ENCODE peak calls at places on chromosomes 6 and 20, in eight cellular contexts. F is ascending aorta, B is hepatocyte, U is heart left ventricle, D is fibroblast of lung, L is tibial nerve, Z is breast epithelium, C is AG04450. E is an unnamed sample.

GRCh38 chr6:108751851-108752732 is 96.1 kb upstream of the ARMC2 start:
- DNase-seq in F (no peak), B (no peak), U (no peak), D (no peak), L (no peak), Z (no peak), C (no peak), E (no peak)

GRCh38 chr20:13009682-13010406 is 1.1 kb downstream of the SPTLC3 start:
- DNase-seq in F (no peak), B (peak), U (no peak), D (peak), L (peak), Z (no peak), C (peak), E (no peak)

GRCh38 chr6:111764238-111765182 is 108.7 kb downstream of the FYN start:
- DNase-seq in F (no peak), B (no peak), U (no peak), D (peak), L (no peak), Z (no peak), C (no peak), E (no peak)

GRCh38 chr6:56984884-56985283 is 30.0 kb downstream of the BEND6 start:
- DNase-seq in F (no peak), B (no peak), U (no peak), D (no peak), L (no peak), Z (no peak), C (no peak), E (no peak)

GRCh38 chr20:58867211-58867610 is 14.7 kb downstream of the GNAS start:
- DNase-seq in F (no peak), B (no peak), U (no peak), D (no peak), L (peak), Z (no peak), C (no peak), E (peak)

GRCh38 chr6:106630366-106630765 is 988 bp downstream of the QRSL1 start:
- DNase-seq in F (no peak), B (peak), U (no peak), D (no peak), L (no peak), Z (no peak), C (no peak), E (no peak)

GRCh38 chr20:41218466-41218865 is 81.1 kb downstream of the PLCG1 start:
- DNase-seq in F (no peak), B (no peak), U (no peak), D (peak), L (no peak), Z (no peak), C (peak), E (no peak)

GRCh38 chr20:45934046-45934586 is 367 bp upstream of the PCIF1 start:
- DNase-seq in F (no peak), B (peak), U (peak), D (peak), L (peak), Z (no peak), C (no peak), E (no peak)

GRCh38 chr6:169162968-169163903 is 90.4 kb downstream of the THBS2 start:
- DNase-seq in F (peak), B (peak), U (no peak), D (peak), L (peak), Z (no peak), C (peak), E (peak)

GRCh38 chr20:310645-311044 is 13.3 kb downstream of the ZCCHC3 start:
- DNase-seq in F (no peak), B (no peak), U (no peak), D (no peak), L (no peak), Z (no peak), C (no peak), E (no peak)
- H3K4me3 ChIP-seq in F (no peak), B (no peak), U (peak), D (no peak), L (peak), Z (no peak), C (no peak), E (no peak)

GRCh38 chr6:116139917-116140316 is 14.0 kb upstream of the COL10A1 start:
- DNase-seq in F (no peak), B (peak), U (no peak), D (no peak), L (no peak), Z (no peak), C (no peak), E (no peak)
- TF ChIP-seq CTCF in F (no peak), B (peak), U (no peak), D (no peak), L (no peak), Z (no peak), C (no peak), E (no peak)

GRCh38 chr6:75206338-75207210 is 721 bp upstream of the COL12A1 start:
- DNase-seq in F (no peak), B (peak), U (peak), D (peak), L (peak), Z (no peak), C (no peak), E (no peak)
- H3K4me3 ChIP-seq in F (peak), B (peak), U (peak), D (peak), L (peak), Z (peak), C (peak), E (peak)

DNA sequence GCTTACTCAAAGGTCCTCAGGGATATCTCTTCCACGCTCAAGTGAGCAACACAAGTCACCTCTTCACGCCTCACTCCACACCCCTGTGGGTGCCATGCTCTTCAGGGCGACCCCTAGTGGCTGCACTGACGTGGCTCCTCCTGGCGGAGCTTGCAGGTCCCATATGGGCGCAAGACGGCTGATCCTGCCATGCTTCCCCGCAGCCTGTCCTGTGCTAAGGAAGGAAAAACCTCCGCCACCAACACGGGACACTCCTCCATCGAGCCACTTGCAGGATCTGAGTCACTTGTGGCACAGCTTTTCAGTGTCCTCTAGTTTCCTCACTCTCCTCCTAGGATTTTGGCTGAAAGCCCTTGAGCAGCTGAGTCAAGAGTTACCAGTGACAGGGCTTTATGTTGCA is 90.7 kb downstream of the KHDC1L start:
- DNase-seq in F (no peak), B (peak), U (no peak), D (peak), L (no peak), Z (no peak), C (no peak), E (no peak)
- TF ChIP-seq CTCF in F (no peak), B (peak), U (no peak), D (peak), L (no peak), Z (no peak), C (peak), E (no peak)

DNA sequence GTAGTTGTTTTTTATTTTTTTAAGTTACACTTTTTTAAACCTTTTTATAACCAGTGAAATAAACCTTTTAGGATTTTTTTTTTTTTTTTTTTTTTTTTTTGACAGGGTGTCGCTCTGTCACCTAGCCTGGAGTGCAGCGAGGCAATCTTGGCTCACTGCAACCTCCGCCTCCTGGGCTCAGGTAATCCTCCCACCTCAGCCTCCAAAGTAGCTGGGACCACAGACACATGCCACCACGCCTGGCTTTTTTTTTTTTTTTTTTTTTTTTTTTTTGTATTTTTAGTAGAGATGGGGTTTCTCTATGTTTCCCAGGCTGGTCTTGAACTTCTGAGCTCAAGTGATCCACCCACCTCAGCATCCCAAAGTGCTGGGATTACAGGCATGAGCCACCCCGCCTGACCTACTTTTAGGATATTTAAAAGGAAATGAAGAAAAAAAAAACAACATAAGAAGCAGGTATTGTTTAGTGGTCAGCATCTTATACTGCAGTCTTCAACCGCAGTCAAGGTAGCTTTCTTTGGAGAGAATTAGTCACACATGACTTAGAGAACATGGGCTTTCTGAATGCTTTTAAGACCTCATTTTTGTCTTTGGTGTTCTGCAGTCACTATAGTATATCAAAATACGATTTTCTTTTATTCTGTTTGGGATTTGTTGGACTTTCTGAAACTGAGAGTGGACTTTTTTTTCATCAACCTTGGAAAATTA is 1.6 kb downstream of the POLR1H start:
- DNase-seq in F (no peak), B (no peak), U (no peak), D (no peak), L (no peak), Z (no peak), C (no peak), E (no peak)
- H3K4me3 ChIP-seq in F (peak), B (peak), U (peak), D (peak), L (no peak), Z (no peak), C (no peak), E (no peak)

GRCh38 chr6:110049696-110050465 is 71.8 kb downstream of the GPR6 start:
- DNase-seq in F (no peak), B (no peak), U (no peak), D (no peak), L (no peak), Z (no peak), C (no peak), E (no peak)

GRCh38 chr6:110054664-110055386 is 76.7 kb downstream of the GPR6 start:
- DNase-seq in F (no peak), B (no peak), U (no peak), D (no peak), L (no peak), Z (no peak), C (no peak), E (no peak)

GRCh38 chr6:110048221-110048875 is 70.2 kb downstream of the GPR6 start:
- DNase-seq in F (no peak), B (no peak), U (no peak), D (no peak), L (no peak), Z (no peak), C (no peak), E (no peak)

GRCh38 chr6:110055387-110055735 is 77.2 kb downstream of the GPR6 start:
- DNase-seq in F (no peak), B (no peak), U (no peak), D (no peak), L (no peak), Z (no peak), C (no peak), E (no peak)

GRCh38 chr6:110053395-110054240 is 75.5 kb downstream of the GPR6 start:
- DNase-seq in F (no peak), B (peak), U (no peak), D (peak), L (peak), Z (no peak), C (peak), E (no peak)
- TF ChIP-seq CTCF in F (peak), B (peak), U (peak), D (peak), L (peak), Z (peak), C (peak), E (no peak)